ENCODE peak calls at places on chromosomes 7 and 10, in five cellular contexts. M is Peyer's patch, P is neural progenitor cell, U is transverse colon, I is psoas muscle. X is an unnamed sample.
A peak's percentile ranks its signal among the peaks of the same experiment; 100 is the strongest.

GRCh38 chr10:95346715-95347401 is 56.1 kb upstream of the PDLIM1 start:
- DNase-seq in M (no peak), P (peak; percentile 68), U (no peak), I (no peak), X (no peak)

GRCh38 chr7:68411742-68412141 is 1186.5 kb upstream of the AUTS2 start:
- DNase-seq in M (no peak), P (no peak), U (no peak), I (no peak), X (no peak)

GRCh38 chr7:149496642-149497391 is 792 bp downstream of the ZNF746 start:
- DNase-seq in M (peak; percentile 60), P (peak; percentile 53), U (peak; percentile 58), I (peak; percentile 76), X (peak; percentile 70)

GRCh38 chr10:71083457-71083975 is 128.9 kb upstream of the UNC5B start:
- DNase-seq in M (no peak), P (no peak), U (no peak), I (no peak), X (no peak)

GRCh38 chr10:6659451-6659850 is 79.4 kb upstream of the PRKCQ start:
- DNase-seq in M (no peak), P (no peak), U (no peak), I (no peak), X (no peak)

GRCh38 chr10:132199854-132200311 is 13.1 kb downstream of the DPYSL4 start:
- DNase-seq in M (no peak), P (no peak), U (no peak), I (peak; percentile 34), X (peak; percentile 40)

GRCh38 chr10:62336404-62336803 is 37.8 kb upstream of the ZNF365 start:
- DNase-seq in M (no peak), P (no peak), U (no peak), I (no peak), X (no peak)

GRCh38 chr7:1086588-1087461 is 1.1 kb upstream of the GPER1 start:
- DNase-seq in M (peak; percentile 89), P (peak; percentile 85), U (peak; percentile 83), I (peak; percentile 86), X (peak; percentile 85)

GRCh38 chr7:159136846-159137245 is 7.8 kb downstream of the VIPR2 start:
- DNase-seq in M (no peak), P (no peak), U (no peak), I (no peak), X (no peak)

GRCh38 chr10:63425512-63425911 is 40.3 kb downstream of the JMJD1C start:
- DNase-seq in M (no peak), P (no peak), U (no peak), I (no peak), X (no peak)

GRCh38 chr7:103632972-103633371 is 187.0 kb upstream of the SLC26A5 start:
- DNase-seq in M (no peak), P (no peak), U (no peak), I (no peak), X (no peak)

GRCh38 chr10:58590152-58590551 is 77.5 kb downstream of the BICC1 start:
- DNase-seq in M (no peak), P (no peak), U (no peak), I (no peak), X (no peak)

GRCh38 chr10:73554729-73555128 is 36.4 kb downstream of the USP54 start:
- DNase-seq in M (no peak), P (no peak), U (no peak), I (no peak), X (no peak)

GRCh38 chr10:103512166-103512565 is 18.7 kb downstream of the NEURL1 start:
- DNase-seq in M (no peak), P (no peak), U (no peak), I (no peak), X (no peak)

GRCh38 chr10:114916653-114917052 is 21.3 kb upstream of the TRUB1 start:
- DNase-seq in M (no peak), P (no peak), U (no peak), I (no peak), X (no peak)

GRCh38 chr10:14952851-14953451 is 945 bp downstream of the DCLRE1C start:
- DNase-seq in M (no peak), P (peak; percentile 58), U (no peak), I (no peak), X (no peak)

GRCh38 chr10:31526681-31527080 is 207.7 kb downstream of the ZEB1 start:
- DNase-seq in M (no peak), P (no peak), U (no peak), I (no peak), X (no peak)

GRCh38 chr10:130959752-130960195 is 351.7 kb downstream of the TCERG1L start:
- DNase-seq in M (no peak), P (no peak), U (no peak), I (no peak), X (no peak)

GRCh38 chr10:49647554-49647953 is 31.9 kb upstream of the C10orf53 start:
- DNase-seq in M (no peak), P (no peak), U (no peak), I (no peak), X (no peak)

GRCh38 chr10:79245539-79246208 is 101.6 kb upstream of the PPIF start:
- DNase-seq in M (no peak), P (no peak), U (no peak), I (no peak), X (no peak)

GRCh38 chr7:135964254-135964653 is 12.9 kb downstream of the MTPN start:
- DNase-seq in M (no peak), P (no peak), U (no peak), I (no peak), X (no peak)

GRCh38 chr7:114715907-114716306 is 206.0 kb upstream of the MDFIC start:
- DNase-seq in M (no peak), P (no peak), U (no peak), I (no peak), X (no peak)

GRCh38 chr10:114704720-114705119 is 46.6 kb upstream of the ABLIM1 start:
- DNase-seq in M (no peak), P (no peak), U (no peak), I (no peak), X (no peak)

GRCh38 chr10:67242531-67242930 is 316.7 kb downstream of the LRRTM3 start:
- DNase-seq in M (no peak), P (no peak), U (no peak), I (no peak), X (no peak)

GRCh38 chr7:39609462-39610149 is 13.8 kb upstream of the RALA start:
- DNase-seq in M (no peak), P (peak; percentile 72), U (no peak), I (no peak), X (no peak)

GRCh38 chr10:108735380-108735779 is 1187.9 kb downstream of the XPNPEP1 start:
- DNase-seq in M (no peak), P (no peak), U (no peak), I (no peak), X (no peak)

GRCh38 chr7:151383638-151384351 is 26.0 kb downstream of the WDR86 start:
- DNase-seq in M (no peak), P (no peak), U (no peak), I (no peak), X (no peak)

GRCh38 chr7:151381333-151382078 is 28.3 kb downstream of the WDR86 start:
- DNase-seq in M (no peak), P (peak; percentile 73), U (peak; percentile 20), I (no peak), X (no peak)

GRCh38 chr7:151380199-151381082 is 29.4 kb downstream of the WDR86 start:
- DNase-seq in M (no peak), P (no peak), U (no peak), I (no peak), X (no peak)

GRCh38 chr7:151381083-151381332 is 28.8 kb downstream of the WDR86 start:
- DNase-seq in M (no peak), P (no peak), U (no peak), I (no peak), X (no peak)

DNA sequence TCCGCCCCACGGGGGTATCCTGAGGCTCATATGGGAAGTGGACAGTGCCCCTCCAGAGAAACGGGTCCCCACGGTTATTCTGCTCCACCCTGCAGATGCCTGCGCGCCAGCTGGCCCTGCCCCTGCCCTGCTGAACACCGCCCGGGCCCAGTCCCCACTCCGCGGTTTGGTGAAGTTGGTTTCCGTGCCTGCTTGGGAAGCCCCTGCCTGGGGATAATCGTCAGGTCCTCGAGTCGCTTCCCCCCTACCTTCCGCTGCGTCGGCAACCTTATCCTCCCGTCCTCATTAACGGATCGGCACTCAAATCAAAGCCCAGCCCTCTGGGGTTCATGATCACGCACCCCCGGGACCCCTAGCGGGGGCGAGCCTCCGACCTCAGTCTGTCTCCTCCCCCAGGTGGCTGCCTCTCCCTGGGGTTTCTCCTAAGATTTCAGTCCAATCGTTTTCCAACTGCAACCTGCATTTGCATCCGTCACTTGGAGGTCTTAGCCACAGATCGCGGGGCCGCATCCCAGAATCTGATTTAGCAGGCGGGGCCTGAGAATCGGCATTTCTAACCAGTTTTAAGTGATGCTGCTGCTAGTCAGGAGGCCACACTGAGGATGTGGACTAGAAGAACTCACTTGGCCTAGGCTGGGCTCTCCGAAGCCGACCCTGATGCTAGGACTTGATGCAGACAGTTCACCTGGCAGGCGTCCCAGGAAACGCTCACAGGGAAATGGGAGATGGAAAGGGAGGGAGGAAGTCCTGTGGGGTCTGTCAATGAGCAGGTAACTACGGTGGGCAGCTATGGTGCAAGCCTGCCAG is 27.6 kb downstream of the WDR86 start:
- DNase-seq in M (no peak), P (no peak), U (no peak), I (no peak), X (no peak)
- H3K4me3 ChIP-seq in M (peak overlapping the region; percentile 51), P (peak overlapping the region; percentile 47), U (no peak overlapping the region), I (peak overlapping the region; percentile 46), X (no peak overlapping the region)

DNA sequence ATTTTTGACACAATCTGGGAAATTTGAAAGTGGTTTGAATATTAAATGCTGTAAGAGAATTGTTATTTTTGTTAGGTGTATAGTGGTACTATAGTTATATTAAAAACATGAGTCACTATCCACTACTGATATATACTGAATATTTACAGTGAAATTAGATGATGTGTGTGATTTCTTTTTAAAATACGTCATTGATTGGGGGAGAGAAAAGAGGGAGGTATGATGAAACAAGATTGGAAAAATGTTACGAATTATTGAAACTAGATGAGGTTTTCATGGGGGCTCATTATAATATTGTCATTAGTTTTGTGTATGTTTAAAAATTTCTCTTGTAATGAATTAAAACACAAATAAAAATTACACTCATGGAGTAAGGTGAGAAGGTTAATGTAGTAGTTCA is 571.4 kb downstream of the HTR7 start:
- DNase-seq in M (no peak), P (no peak), U (no peak), I (no peak), X (no peak)
- H3K4me3 ChIP-seq in M (no peak overlapping the region), P (no peak overlapping the region), U (no peak overlapping the region), I (no peak overlapping the region), X (no peak overlapping the region)

GRCh38 chr10:51699475-51700227 is at the start of gene CSTF2T:
- DNase-seq in M (peak; percentile 84), P (peak; percentile 96), U (peak; percentile 93), I (peak; percentile 91), X (peak; percentile 89)

GRCh38 chr10:51699145-51699474 is 285 bp downstream of the CSTF2T start:
- DNase-seq in M (no peak), P (peak; percentile 73), U (no peak), I (no peak), X (no peak)

GRCh38 chr10:51694369-51694768 is 5.0 kb downstream of the CSTF2T start:
- DNase-seq in M (no peak), P (no peak), U (no peak), I (no peak), X (no peak)

GRCh38 chr10:51698473-51699063 is 827 bp downstream of the CSTF2T start:
- DNase-seq in M (no peak), P (no peak), U (no peak), I (peak; percentile 50), X (no peak)

GRCh38 chr10:51696251-51696650 is 3.1 kb downstream of the CSTF2T start:
- DNase-seq in M (no peak), P (no peak), U (no peak), I (no peak), X (no peak)
- H3K4me3 ChIP-seq in M (no peak overlapping the region), P (peak overlapping the region; percentile 99), U (no peak overlapping the region), I (peak overlapping the region; percentile 94), X (no peak overlapping the region)

GRCh38 chr7:150503155-150503554 is 11.5 kb upstream of the GIMAP7 start:
- DNase-seq in M (no peak), P (no peak), U (no peak), I (no peak), X (no peak)
- H3K4me3 ChIP-seq in M (no peak overlapping the region), P (no peak overlapping the region), U (no peak overlapping the region), I (no peak overlapping the region), X (no peak overlapping the region)